ENCODE peak calls at places on chromosome 3, in eight cellular contexts. E is adrenal gland, T is HepG2, D is body of pancreas, K is ovary, I is heart left ventricle, O is upper lobe of left lung, B is stomach. X is an unnamed sample.

GRCh38 chr3:53858096-53858741 is 11.9 kb downstream of the IL17RB start:
- DNase-seq in I (no peak), O (no peak), D (no peak), T (no peak), K (no peak), E (no peak), B (no peak), X (no peak)

GRCh38 chr3:141306276-141306675 is 62.0 kb upstream of the ZBTB38 start:
- DNase-seq in T (no peak), I (no peak), K (no peak), B (no peak), O (no peak), D (no peak), E (no peak), X (no peak)

GRCh38 chr3:170330366-170330765 is 27.1 kb upstream of the SKIL start:
- DNase-seq in K (no peak), O (no peak), T (peak), E (peak), D (no peak), I (no peak), B (peak), X (no peak)

GRCh38 chr3:143529018-143529478 is 319.2 kb downstream of the SLC9A9 start:
- DNase-seq in O (no peak), D (no peak), K (no peak), T (no peak), I (peak), E (no peak), B (no peak), X (no peak)

GRCh38 chr3:104018541-104018940 is 1348.2 kb upstream of the ALCAM start:
- DNase-seq in I (no peak), B (no peak), E (no peak), K (no peak), T (no peak), D (no peak), O (no peak), X (no peak)

GRCh38 chr3:170690133-170690981 is 104.5 kb upstream of the SLC7A14 start:
- DNase-seq in E (peak), D (peak), O (peak), K (peak), B (peak), T (peak), I (peak), X (no peak)

GRCh38 chr3:136952292-136952691 is 5.5 kb upstream of the IL20RB start:
- DNase-seq in K (no peak), E (no peak), I (no peak), D (no peak), B (no peak), T (no peak), O (no peak), X (no peak)

GRCh38 chr3:5032844-5033243 is 53.6 kb downstream of the BHLHE40 start:
- DNase-seq in K (no peak), O (no peak), B (no peak), E (no peak), I (no peak), D (no peak), T (no peak), X (no peak)

GRCh38 chr3:150766742-150767141 is 3.8 kb upstream of the SIAH2 start:
- DNase-seq in T (no peak), B (no peak), D (no peak), I (no peak), E (no peak), K (no peak), O (no peak), X (no peak)

GRCh38 chr3:148957586-148957985 is 33.8 kb upstream of the GYG1 start:
- DNase-seq in D (no peak), O (no peak), E (no peak), K (no peak), B (no peak), T (peak), I (no peak), X (no peak)

GRCh38 chr3:55897573-55898224 is 410.6 kb upstream of the WNT5A start:
- DNase-seq in E (no peak), B (no peak), O (no peak), K (no peak), T (no peak), D (peak), I (no peak), X (no peak)

GRCh38 chr3:108085821-108086350 is 4.9 kb downstream of the CD47 start:
- DNase-seq in D (no peak), E (no peak), B (no peak), K (no peak), O (no peak), T (no peak), I (no peak), X (no peak)

DNA sequence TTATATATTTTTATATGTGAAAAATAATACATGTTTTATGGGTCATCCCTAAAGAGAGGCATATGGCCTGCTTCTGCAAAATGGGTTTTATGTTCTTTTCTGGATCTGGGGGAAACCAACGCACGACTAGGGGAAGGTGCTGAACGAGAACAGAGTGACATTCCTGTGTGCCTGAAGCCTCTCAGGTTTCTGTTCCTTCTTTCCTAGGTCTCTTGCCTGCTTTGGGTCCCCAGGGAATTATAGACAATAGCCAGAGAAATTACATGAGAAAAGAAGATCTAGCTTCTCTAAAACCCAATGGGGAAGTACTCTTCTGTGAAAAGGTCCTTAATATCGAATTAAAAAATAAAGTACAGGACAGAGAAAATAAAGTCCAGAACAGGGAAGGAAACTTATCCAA is 66.5 kb downstream of the IGSF11 start:
- DNase-seq in T (no peak), K (no peak), I (no peak), D (no peak), O (no peak), E (no peak), B (no peak), X (no peak)
- TF ChIP-seq POLR2A in T (no peak), K (no peak), I (no peak), D (no peak), O (no peak), E (no peak), B (no peak), X (no peak)

GRCh38 chr3:165622356-165622755 is 214.9 kb downstream of the BCHE start:
- DNase-seq in K (no peak), B (no peak), D (no peak), T (no peak), O (no peak), E (no peak), I (no peak), X (no peak)
- TF ChIP-seq CTCF in K (no peak), B (no peak), D (no peak), T (no peak), O (no peak), E (no peak), I (no peak), X (no peak)

DNA sequence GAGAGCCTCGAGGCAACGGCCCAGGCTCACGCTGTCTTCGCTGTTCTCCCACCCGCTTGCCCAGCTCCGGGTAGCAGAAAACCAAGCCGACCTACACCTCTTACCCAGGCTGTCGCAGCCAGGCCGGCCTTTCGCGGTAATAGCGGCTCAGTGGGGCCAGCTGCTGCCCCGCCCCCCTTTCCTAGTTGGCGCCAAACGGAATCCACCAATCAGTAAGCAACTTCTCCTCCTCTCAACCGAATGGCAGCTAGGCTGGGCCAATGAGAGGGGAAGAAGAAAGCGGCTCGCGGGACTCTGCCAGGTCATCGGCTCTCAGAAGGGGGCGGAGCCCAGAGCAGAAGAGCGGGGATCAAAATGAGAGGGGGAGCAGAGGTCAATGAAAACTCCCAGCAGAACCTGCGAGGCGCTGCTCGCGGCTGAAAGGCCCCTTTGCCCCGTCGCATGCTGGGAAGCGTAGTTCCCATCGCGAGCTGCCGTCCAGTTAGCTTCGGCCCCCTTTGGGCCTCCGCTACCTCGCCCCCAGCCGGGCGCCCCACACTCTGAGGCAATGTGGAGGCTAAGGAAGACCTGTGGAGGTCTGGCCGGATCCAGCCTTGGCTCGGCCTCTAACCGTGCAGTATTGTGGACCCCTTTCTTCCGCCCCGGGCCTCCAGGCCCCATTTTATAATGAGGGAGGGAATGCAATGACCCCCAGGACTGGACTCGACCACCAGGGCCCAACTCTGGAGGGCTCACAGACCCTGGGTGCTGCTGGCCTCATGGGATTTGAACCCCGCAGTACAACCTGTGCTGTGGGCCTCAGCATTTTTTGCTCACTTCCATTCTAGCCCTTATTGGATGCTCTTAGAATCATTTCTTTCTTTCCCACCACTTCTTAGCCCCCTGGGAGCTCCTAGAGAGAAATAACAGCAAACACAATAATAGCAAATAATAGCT is at the start of gene CDC25A:
- DNase-seq in O (peak), T (peak), K (peak), I (peak), B (peak), E (peak), D (peak), X (peak)
- TF ChIP-seq POLR2A in O (no peak), T (peak), K (no peak), I (peak), B (no peak), E (no peak), D (no peak), X (no peak)

GRCh38 chr3:155219106-155219505 is 74.4 kb downstream of the STRIT1 start:
- DNase-seq in E (no peak), K (no peak), B (no peak), T (no peak), I (no peak), O (no peak), D (no peak), X (no peak)
- TF ChIP-seq CTCF in E (no peak), K (no peak), B (no peak), T (no peak), I (no peak), O (no peak), D (no peak), X (no peak)

DNA sequence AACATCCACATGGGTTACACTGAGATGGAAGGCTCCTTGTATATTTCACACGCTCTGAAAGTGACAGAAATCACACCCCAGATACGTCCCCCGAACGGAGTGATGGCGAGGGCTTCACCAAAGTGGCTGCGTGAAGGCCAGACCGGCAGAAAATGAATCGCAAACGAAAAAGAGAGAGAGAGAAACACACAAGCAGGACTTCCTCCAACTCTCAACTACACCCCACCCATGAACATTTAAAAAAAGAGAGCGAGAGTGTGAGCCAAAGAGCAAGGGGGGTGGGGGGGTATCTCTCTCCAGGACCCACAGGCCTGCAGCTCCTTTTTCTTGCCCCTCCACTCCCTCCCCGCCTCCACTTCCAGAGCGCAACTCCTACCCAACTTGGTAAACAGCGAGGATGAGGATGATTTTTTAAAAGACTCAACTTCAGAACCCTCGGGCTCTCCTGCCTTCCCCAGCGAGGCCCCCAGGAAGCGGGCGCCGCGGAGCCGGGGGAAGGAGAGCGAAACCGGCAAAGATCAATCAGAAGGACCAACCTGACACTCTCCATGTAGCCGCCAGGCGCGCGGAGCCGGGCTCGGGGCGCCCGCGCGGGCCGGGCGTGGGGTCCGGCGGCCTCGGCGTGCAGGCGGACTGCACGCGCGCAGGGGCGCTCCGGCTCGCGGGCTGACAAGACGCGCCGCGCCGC is 519.1 kb downstream of the FOXP1 start:
- DNase-seq in O (no peak), E (peak), K (peak), D (peak), T (peak), I (peak), B (peak), X (no peak)
- TF ChIP-seq POLR2A in O (no peak), E (no peak), K (peak), D (peak), T (no peak), I (no peak), B (no peak), X (no peak)

GRCh38 chr3:32082727-32083126 is 23.7 kb upstream of the GPD1L start:
- DNase-seq in E (no peak), D (no peak), T (no peak), K (no peak), B (no peak), O (no peak), I (no peak), X (no peak)
- TF ChIP-seq CTCF in E (no peak), D (no peak), T (no peak), K (no peak), B (no peak), O (no peak), I (no peak), X (no peak)

GRCh38 chr3:126910231-126910630 is 72.7 kb upstream of the PLXNA1 start:
- DNase-seq in B (no peak), O (no peak), K (no peak), E (no peak), I (no peak), T (no peak), D (no peak), X (no peak)

GRCh38 chr3:126912491-126913195 is 70.3 kb upstream of the PLXNA1 start:
- DNase-seq in I (no peak), B (no peak), O (no peak), E (no peak), T (no peak), K (no peak), D (no peak), X (no peak)

GRCh38 chr3:126912027-126912422 is 70.9 kb upstream of the PLXNA1 start:
- DNase-seq in K (no peak), O (no peak), T (no peak), I (no peak), D (no peak), B (no peak), E (no peak), X (no peak)

GRCh38 chr3:126913524-126913923 is 69.4 kb upstream of the PLXNA1 start:
- DNase-seq in T (no peak), K (no peak), B (no peak), O (no peak), E (no peak), I (no peak), D (no peak), X (no peak)

DNA sequence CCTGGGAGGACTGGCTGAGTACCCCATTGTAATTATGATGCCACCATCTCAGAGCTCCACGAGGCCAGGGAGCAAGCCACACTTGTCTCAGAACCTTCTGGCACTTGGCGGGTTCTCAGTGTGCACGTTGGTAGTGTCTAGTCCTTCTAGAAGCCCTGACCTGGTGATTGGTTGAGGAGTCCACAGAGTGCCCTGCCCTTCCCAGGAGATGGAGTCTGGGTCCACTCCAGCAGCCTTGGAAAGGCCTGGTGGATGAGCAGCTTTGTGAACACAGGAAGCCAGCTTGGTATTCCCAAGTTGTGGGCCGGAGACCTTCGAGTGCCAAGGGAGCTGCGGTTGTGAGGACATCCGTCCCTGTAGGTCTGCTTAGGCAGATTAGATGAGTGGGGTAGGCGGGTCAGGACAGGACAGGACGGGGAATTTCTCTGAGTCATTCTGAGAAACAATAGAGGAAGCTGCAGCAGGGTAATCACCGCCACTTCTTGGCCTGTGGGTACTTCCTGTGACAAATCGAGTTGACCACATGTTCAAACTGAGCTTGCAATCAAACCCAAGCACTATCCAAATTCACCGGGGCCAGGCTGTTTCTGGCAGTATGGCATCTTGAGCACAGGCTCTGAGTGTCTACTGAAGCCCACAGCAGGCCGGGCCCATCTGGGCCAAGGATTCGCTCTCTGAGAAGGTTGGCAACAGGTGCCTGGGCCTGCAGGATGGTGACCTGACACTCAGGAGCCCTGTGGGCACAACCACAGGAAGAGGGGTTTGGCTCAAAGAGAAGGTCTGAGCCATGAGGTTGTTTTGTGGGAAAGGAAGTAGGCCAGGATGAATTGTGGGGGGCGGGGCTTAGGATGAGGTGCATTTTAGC is 71.5 kb upstream of the PLXNA1 start:
- DNase-seq in B (peak), D (no peak), I (peak), E (peak), O (no peak), K (no peak), T (peak), X (peak)
- TF ChIP-seq POLR2A in B (no peak), D (no peak), I (no peak), E (no peak), O (no peak), K (no peak), T (no peak), X (no peak)

DNA sequence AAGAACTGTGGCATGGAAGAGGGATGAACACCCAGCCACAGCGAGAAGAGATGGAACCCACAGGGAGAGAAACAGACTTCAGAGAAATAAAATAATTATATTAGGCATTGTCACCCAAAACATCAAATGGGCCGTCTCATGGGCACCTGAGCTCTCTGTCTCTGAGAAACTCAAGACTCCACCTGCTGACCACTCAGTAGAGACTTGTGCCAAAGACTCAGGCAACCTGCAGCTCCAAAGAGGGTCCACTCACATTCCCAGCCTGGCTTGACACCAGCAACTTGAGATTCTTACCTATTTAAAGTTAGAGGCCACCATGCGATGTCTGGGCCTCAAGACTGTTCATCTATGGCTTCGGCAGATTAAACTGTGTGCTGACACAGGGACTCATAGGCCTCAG is 12.0 kb downstream of the SEMA5B start:
- DNase-seq in T (no peak), B (no peak), D (no peak), E (no peak), O (no peak), I (no peak), K (no peak), X (no peak)
- TF ChIP-seq CTCF in T (peak), B (no peak), D (no peak), E (no peak), O (no peak), I (no peak), K (no peak), X (no peak)